ENCODE peak calls at places on chromosomes 1 and 21, in four cellular contexts. E is HepG2, Y is GM12878, R is K562. O is an unnamed sample.

GRCh38 chr1:110338200-110339039 is 757 bp upstream of the RBM15 start:
- DNase-seq in E (peak; percentile 87), Y (peak; percentile 100), R (peak; percentile 97), O (peak; percentile 84)

GRCh38 chr1:161020573-161021167 is at the start of gene F11R:
- DNase-seq in E (peak; percentile 62), Y (no peak), R (peak; percentile 88), O (peak; percentile 49)

GRCh38 chr1:44784094-44785026 is 3.6 kb downstream of the BEST4 start:
- DNase-seq in E (peak; percentile 59), Y (no peak), R (no peak), O (no peak)

GRCh38 chr1:214154596-214155261 is 126.2 kb upstream of the SMYD2 start:
- DNase-seq in E (no peak), Y (no peak), R (no peak), O (no peak)

GRCh38 chr1:94063379-94063778 is 57.6 kb downstream of the ABCA4 start:
- DNase-seq in E (peak; percentile 76), Y (no peak), R (no peak), O (no peak)

GRCh38 chr1:62144238-62144831 is 50.3 kb upstream of the L1TD1 start:
- DNase-seq in E (peak; percentile 39), Y (no peak), R (peak; percentile 43), O (peak; percentile 40)

GRCh38 chr1:41712687-41713086 is 206.0 kb downstream of the HIVEP3 start:
- DNase-seq in E (no peak), Y (no peak), R (no peak), O (no peak)

GRCh38 chr1:39159224-39160036 is 45.1 kb upstream of the MACF1 start:
- DNase-seq in E (peak; percentile 75), Y (no peak), R (no peak), O (no peak)

GRCh38 chr1:227429447-227430359 is 111.4 kb upstream of the CDC42BPA start:
- DNase-seq in E (no peak), Y (no peak), R (no peak), O (no peak)

GRCh38 chr1:29341936-29342335 is 105.6 kb downstream of the PTPRU start:
- DNase-seq in E (no peak), Y (no peak), R (no peak), O (no peak)

GRCh38 chr21:34594566-34595234 is 20.2 kb downstream of the RCAN1 start:
- DNase-seq in E (no peak), Y (no peak), R (no peak), O (no peak)

GRCh38 chr1:156082111-156083091 is at the start of gene MEX3A:
- DNase-seq in E (peak; percentile 75), Y (no peak), R (peak; percentile 89), O (peak; percentile 86)

GRCh38 chr1:94582578-94582977 is 41.0 kb upstream of the F3 start:
- DNase-seq in E (no peak), Y (no peak), R (no peak), O (no peak)

GRCh38 chr1:41482001-41482765 is 2.3 kb downstream of the EDN2 start:
- DNase-seq in E (no peak), Y (no peak), R (no peak), O (no peak)

GRCh38 chr1:164755674-164756073 is 196.7 kb downstream of the PBX1 start:
- DNase-seq in E (no peak), Y (no peak), R (no peak), O (no peak)

GRCh38 chr21:28554660-28555475 is 437.8 kb downstream of the LTN1 start:
- DNase-seq in E (no peak), Y (no peak), R (no peak), O (no peak)

GRCh38 chr1:87795615-87796337 is 467.1 kb downstream of the LMO4 start:
- DNase-seq in E (peak; percentile 96), Y (no peak), R (no peak), O (peak; percentile 41)

GRCh38 chr1:21322681-21323016 is 32.4 kb upstream of the ECE1 start:
- DNase-seq in E (no peak), Y (no peak), R (no peak), O (no peak)

GRCh38 chr1:243263824-243264223 is 8.0 kb downstream of the SDCCAG8 start:
- DNase-seq in E (no peak), Y (no peak), R (no peak), O (no peak)

GRCh38 chr1:223707270-223708000 is 4.9 kb upstream of the CAPN2 start:
- DNase-seq in E (peak; percentile 76), Y (no peak), R (peak; percentile 78), O (peak; percentile 97)

GRCh38 chr1:243230914-243231313 is 24.2 kb downstream of the CEP170 start:
- DNase-seq in E (peak; percentile 15), Y (no peak), R (peak; percentile 45), O (peak; percentile 51)

GRCh38 chr1:244659694-244660093 is 6.8 kb downstream of the DESI2 start:
- DNase-seq in E (peak; percentile 27), Y (no peak), R (no peak), O (no peak)

GRCh38 chr1:40020447-40021085 is 20.0 kb upstream of the CAP1 start:
- DNase-seq in E (no peak), Y (no peak), R (no peak), O (no peak)

GRCh38 chr1:176374967-176375569 is 87.9 kb upstream of the PAPPA2 start:
- DNase-seq in E (peak; percentile 37), Y (no peak), R (peak; percentile 76), O (peak; percentile 71)

GRCh38 chr1:36609241-36610027 is 126.7 kb upstream of the CSF3R start:
- DNase-seq in E (peak; percentile 41), Y (no peak), R (peak; percentile 95), O (peak; percentile 63)

GRCh38 chr1:145892486-145893087 is 6.9 kb upstream of the ANKRD35 start:
- DNase-seq in E (no peak), Y (no peak), R (no peak), O (peak; percentile 9)

GRCh38 chr1:222045816-222046215 is 303.9 kb upstream of the DUSP10 start:
- DNase-seq in E (no peak), Y (no peak), R (no peak), O (no peak)

GRCh38 chr1:160375788-160376524 is 9.1 kb downstream of the NHLH1 start:
- DNase-seq in E (peak; percentile 16), Y (no peak), R (peak; percentile 38), O (no peak)

GRCh38 chr1:212719633-212720032 is 20.0 kb upstream of the BATF3 start:
- DNase-seq in E (no peak), Y (no peak), R (no peak), O (no peak)

GRCh38 chr1:235883261-235883927 is 16.7 kb upstream of the LYST start:
- DNase-seq in E (no peak), Y (peak; percentile 76), R (no peak), O (no peak)

GRCh38 chr21:32389337-32390015 is 3.3 kb downstream of the URB1 start:
- DNase-seq in E (no peak), Y (no peak), R (no peak), O (no peak)

GRCh38 chr1:7384679-7385078 is 386.4 kb upstream of the VAMP3 start:
- DNase-seq in E (no peak), Y (no peak), R (no peak), O (no peak)
- TF ChIP-seq POLR2AphosphoS2 in E (no peak), Y (no peak), R (no peak), O (no peak)

GRCh38 chr1:85200367-85200869 is 398 bp downstream of the SYDE2 start:
- DNase-seq in E (peak; percentile 15), Y (no peak), R (no peak), O (peak; percentile 10)

GRCh38 chr1:85198864-85199263 is 2.0 kb downstream of the SYDE2 start:
- DNase-seq in E (no peak), Y (no peak), R (no peak), O (no peak)

GRCh38 chr1:85201340-85202091 is 700 bp upstream of the SYDE2 start:
- DNase-seq in E (peak; percentile 52), Y (no peak), R (peak; percentile 77), O (peak; percentile 58)

GRCh38 chr1:85200870-85201339 is at the start of gene SYDE2:
- DNase-seq in E (peak; percentile 67), Y (no peak), R (peak; percentile 91), O (peak; percentile 44)

DNA sequence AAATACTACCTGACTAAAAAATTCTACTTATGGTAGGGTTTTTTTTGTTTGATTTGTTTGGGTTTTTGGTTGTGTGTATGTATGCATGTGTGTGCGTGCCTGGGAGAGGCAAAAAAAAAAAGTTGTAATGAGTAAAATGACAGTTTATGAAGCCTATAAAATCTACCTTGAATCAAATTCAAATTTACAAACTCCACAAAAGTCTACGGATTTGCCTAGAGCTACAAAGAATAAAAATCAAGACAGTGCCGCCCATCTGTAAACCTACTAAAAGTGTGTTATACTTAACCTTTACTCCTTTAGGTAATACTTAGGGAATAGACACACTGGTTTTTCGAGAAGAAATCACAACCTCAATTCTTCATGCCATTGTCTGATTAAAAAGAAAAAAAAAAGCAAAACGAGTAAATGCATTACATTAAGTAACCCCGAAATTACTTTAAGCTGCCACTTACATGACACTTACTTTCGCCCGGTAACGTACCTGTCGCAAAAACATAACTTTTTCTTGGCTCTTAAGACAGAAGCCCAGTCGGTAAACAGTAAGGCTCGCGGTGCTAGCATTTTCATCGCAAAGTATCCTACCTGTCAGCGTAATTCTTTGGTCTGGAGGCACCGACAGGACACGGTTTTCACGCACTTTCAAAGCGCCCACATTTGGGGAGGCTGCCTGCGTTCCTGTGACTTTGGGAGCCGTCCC is 999 bp downstream of the SYDE2 start:
- DNase-seq in E (no peak), Y (no peak), R (no peak), O (no peak)
- H3K4me3 ChIP-seq in E (peak overlapping the region; percentile 85), Y (peak overlapping the region; percentile 78), R (peak overlapping the region; percentile 68), O (peak overlapping the region; percentile 82)

GRCh38 chr1:116559304-116559761 is 11.5 kb downstream of the CD58 start:
- DNase-seq in E (no peak), Y (no peak), R (no peak), O (no peak)
- TF ChIP-seq POLR2AphosphoS2 in E (no peak), Y (peak; percentile 29), R (no peak), O (no peak)

DNA sequence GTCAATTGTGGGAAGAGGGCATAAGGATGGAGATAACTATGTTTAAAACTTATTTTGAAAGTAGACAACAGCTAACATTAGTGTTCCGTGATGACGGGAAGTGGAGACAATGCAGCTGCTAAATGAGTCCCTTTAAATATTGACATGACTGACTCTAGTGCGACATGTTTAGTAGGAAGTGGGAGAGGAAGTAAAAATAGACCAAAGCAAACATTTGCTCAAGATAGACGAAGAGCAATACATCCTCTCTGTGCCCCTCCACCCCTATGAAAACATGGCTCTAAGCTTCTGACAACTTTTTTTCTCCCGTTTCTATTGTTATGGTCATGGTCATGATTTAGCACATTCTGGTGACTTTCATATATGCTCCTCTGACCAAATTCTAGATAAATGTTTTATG is 60.0 kb upstream of the HMCN1 start:
- DNase-seq in E (peak; percentile 92), Y (no peak), R (no peak), O (no peak)
- H3K4me3 ChIP-seq in E (peak overlapping the region; percentile 7), Y (no peak overlapping the region), R (no peak overlapping the region), O (no peak overlapping the region)

DNA sequence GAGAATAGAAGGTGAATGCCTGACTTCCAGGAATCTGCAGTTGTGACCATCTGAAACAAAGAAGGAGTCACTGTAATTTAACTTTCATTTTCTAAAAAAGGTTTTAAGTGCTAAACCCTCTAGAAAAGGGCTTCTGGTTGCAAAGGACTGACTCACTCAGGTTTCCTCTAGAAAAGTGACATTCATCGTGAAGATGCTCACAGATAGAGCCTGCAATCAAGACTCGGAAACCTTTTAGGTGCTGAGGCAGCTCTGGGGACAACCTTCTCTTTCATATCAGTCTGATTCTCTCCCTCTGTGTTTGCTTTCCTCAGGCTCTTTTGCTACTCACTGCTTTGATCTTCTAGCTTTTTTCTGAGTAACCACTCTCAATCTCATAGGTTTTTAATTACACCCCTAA is 8.2 kb downstream of the BCL9 start:
- DNase-seq in E (no peak), Y (no peak), R (no peak), O (no peak)
- TF ChIP-seq POLR2AphosphoS2 in E (no peak), Y (no peak), R (no peak), O (no peak)